ENCODE peak calls at places on chromosomes 13 and 19, in ten cellular contexts. One of them, this sample, is unnamed.

GRCh38 chr13:41075034-41075433 is 13.7 kb downstream of the WBP4 start:
- DNase-seq in lower leg skin: no peak
- DNase-seq in left ventricle myocardium inferior: no peak
- DNase-seq in heart right ventricle: no peak
- DNase-seq in GM12865: peak; percentile 36
- DNase-seq in colonic mucosa: no peak
- DNase-seq in epithelial cell of esophagus: peak; percentile 48
- DNase-seq in PC-3: peak; percentile 46
- DNase-seq in body of pancreas: no peak
- DNase-seq in right lobe of liver: no peak
- DNase-seq in this sample: no peak

GRCh38 chr13:47832458-47832972 is 168.6 kb downstream of the SUCLA2 start:
- DNase-seq in lower leg skin: no peak
- DNase-seq in left ventricle myocardium inferior: no peak
- DNase-seq in heart right ventricle: no peak
- DNase-seq in GM12865: no peak
- DNase-seq in colonic mucosa: no peak
- DNase-seq in epithelial cell of esophagus: no peak
- DNase-seq in PC-3: no peak
- DNase-seq in body of pancreas: no peak
- DNase-seq in right lobe of liver: no peak
- DNase-seq in this sample: no peak

GRCh38 chr13:109844396-109844795 is 58.0 kb upstream of the IRS2 start:
- DNase-seq in lower leg skin: no peak
- DNase-seq in left ventricle myocardium inferior: no peak
- DNase-seq in heart right ventricle: no peak
- DNase-seq in GM12865: no peak
- DNase-seq in colonic mucosa: no peak
- DNase-seq in epithelial cell of esophagus: peak; percentile 78
- DNase-seq in PC-3: peak; percentile 74
- DNase-seq in body of pancreas: peak; percentile 67
- DNase-seq in right lobe of liver: no peak
- DNase-seq in this sample: peak; percentile 71

GRCh38 chr13:30743319-30744055 is 8.1 kb downstream of the ALOX5AP start:
- DNase-seq in lower leg skin: peak; percentile 59
- DNase-seq in left ventricle myocardium inferior: no peak
- DNase-seq in heart right ventricle: no peak
- DNase-seq in GM12865: peak; percentile 37
- DNase-seq in colonic mucosa: peak; percentile 35
- DNase-seq in epithelial cell of esophagus: peak; percentile 96
- DNase-seq in PC-3: peak; percentile 93
- DNase-seq in body of pancreas: no peak
- DNase-seq in right lobe of liver: no peak
- DNase-seq in this sample: peak; percentile 96

GRCh38 chr13:35343417-35343816 is 133.1 kb downstream of the MAB21L1 start:
- DNase-seq in lower leg skin: no peak
- DNase-seq in left ventricle myocardium inferior: no peak
- DNase-seq in heart right ventricle: no peak
- DNase-seq in GM12865: no peak
- DNase-seq in colonic mucosa: no peak
- DNase-seq in epithelial cell of esophagus: no peak
- DNase-seq in PC-3: no peak
- DNase-seq in body of pancreas: no peak
- DNase-seq in right lobe of liver: no peak
- DNase-seq in this sample: no peak

GRCh38 chr13:59112375-59112774 is 1051.4 kb downstream of the DIAPH3 start:
- DNase-seq in lower leg skin: peak; percentile 34
- DNase-seq in left ventricle myocardium inferior: no peak
- DNase-seq in heart right ventricle: no peak
- DNase-seq in GM12865: no peak
- DNase-seq in colonic mucosa: no peak
- DNase-seq in epithelial cell of esophagus: peak; percentile 49
- DNase-seq in PC-3: peak; percentile 61
- DNase-seq in body of pancreas: no peak
- DNase-seq in right lobe of liver: no peak
- DNase-seq in this sample: peak; percentile 82

GRCh38 chr13:67416047-67416925 is 186.2 kb upstream of the PCDH9 start:
- DNase-seq in lower leg skin: no peak
- DNase-seq in left ventricle myocardium inferior: no peak
- DNase-seq in heart right ventricle: no peak
- DNase-seq in GM12865: peak; percentile 9
- DNase-seq in colonic mucosa: no peak
- DNase-seq in epithelial cell of esophagus: peak; percentile 50
- DNase-seq in PC-3: peak; percentile 45
- DNase-seq in body of pancreas: peak; percentile 16
- DNase-seq in right lobe of liver: no peak
- DNase-seq in this sample: peak; percentile 10

GRCh38 chr19:45952691-45953505 is 20.8 kb downstream of the NOVA2 start:
- DNase-seq in lower leg skin: no peak
- DNase-seq in left ventricle myocardium inferior: peak; percentile 40
- DNase-seq in heart right ventricle: peak; percentile 62
- DNase-seq in GM12865: peak; percentile 74
- DNase-seq in colonic mucosa: peak; percentile 39
- DNase-seq in epithelial cell of esophagus: peak; percentile 68
- DNase-seq in PC-3: peak; percentile 42
- DNase-seq in body of pancreas: peak; percentile 54
- DNase-seq in right lobe of liver: no peak
- DNase-seq in this sample: peak; percentile 75

GRCh38 chr13:51874651-51875050 is 12.9 kb downstream of the CCDC70 start:
- DNase-seq in lower leg skin: no peak
- DNase-seq in left ventricle myocardium inferior: no peak
- DNase-seq in heart right ventricle: no peak
- DNase-seq in GM12865: no peak
- DNase-seq in colonic mucosa: no peak
- DNase-seq in epithelial cell of esophagus: no peak
- DNase-seq in PC-3: no peak
- DNase-seq in body of pancreas: no peak
- DNase-seq in right lobe of liver: no peak
- DNase-seq in this sample: no peak

GRCh38 chr13:49023441-49023840 is 47.7 kb downstream of the FNDC3A start:
- DNase-seq in lower leg skin: no peak
- DNase-seq in left ventricle myocardium inferior: no peak
- DNase-seq in heart right ventricle: no peak
- DNase-seq in GM12865: no peak
- DNase-seq in colonic mucosa: no peak
- DNase-seq in epithelial cell of esophagus: peak; percentile 76
- DNase-seq in PC-3: peak; percentile 83
- DNase-seq in body of pancreas: no peak
- DNase-seq in right lobe of liver: no peak
- DNase-seq in this sample: peak; percentile 85

GRCh38 chr13:41006951-41007350 is 12.2 kb downstream of the ELF1 start:
- DNase-seq in lower leg skin: no peak
- DNase-seq in left ventricle myocardium inferior: no peak
- DNase-seq in heart right ventricle: no peak
- DNase-seq in GM12865: no peak
- DNase-seq in colonic mucosa: no peak
- DNase-seq in epithelial cell of esophagus: no peak
- DNase-seq in PC-3: no peak
- DNase-seq in body of pancreas: no peak
- DNase-seq in right lobe of liver: no peak
- DNase-seq in this sample: no peak

GRCh38 chr13:60584976-60585375 is 188.0 kb downstream of the TDRD3 start:
- DNase-seq in lower leg skin: no peak
- DNase-seq in left ventricle myocardium inferior: no peak
- DNase-seq in heart right ventricle: peak; percentile 11
- DNase-seq in GM12865: no peak
- DNase-seq in colonic mucosa: no peak
- DNase-seq in epithelial cell of esophagus: no peak
- DNase-seq in PC-3: no peak
- DNase-seq in body of pancreas: no peak
- DNase-seq in right lobe of liver: no peak
- DNase-seq in this sample: peak; percentile 36

GRCh38 chr19:2578911-2579677 is 103.2 kb downstream of the GADD45B start:
- DNase-seq in lower leg skin: peak; percentile 83
- DNase-seq in left ventricle myocardium inferior: peak; percentile 90
- DNase-seq in heart right ventricle: peak; percentile 92
- DNase-seq in GM12865: peak; percentile 65
- DNase-seq in colonic mucosa: peak; percentile 88
- DNase-seq in epithelial cell of esophagus: peak; percentile 78
- DNase-seq in PC-3: peak; percentile 87
- DNase-seq in body of pancreas: peak; percentile 92
- DNase-seq in right lobe of liver: peak; percentile 97
- DNase-seq in this sample: peak; percentile 83

GRCh38 chr19:18698321-18699167 is 15.1 kb downstream of the CRTC1 start:
- DNase-seq in lower leg skin: no peak
- DNase-seq in left ventricle myocardium inferior: no peak
- DNase-seq in heart right ventricle: no peak
- DNase-seq in GM12865: no peak
- DNase-seq in colonic mucosa: no peak
- DNase-seq in epithelial cell of esophagus: no peak
- DNase-seq in PC-3: peak; percentile 30
- DNase-seq in body of pancreas: no peak
- DNase-seq in right lobe of liver: no peak
- DNase-seq in this sample: no peak

GRCh38 chr19:18699403-18700054 is 16.0 kb downstream of the CRTC1 start:
- DNase-seq in lower leg skin: no peak
- DNase-seq in left ventricle myocardium inferior: no peak
- DNase-seq in heart right ventricle: no peak
- DNase-seq in GM12865: no peak
- DNase-seq in colonic mucosa: peak; percentile 40
- DNase-seq in epithelial cell of esophagus: no peak
- DNase-seq in PC-3: peak; percentile 31
- DNase-seq in body of pancreas: no peak
- DNase-seq in right lobe of liver: no peak
- DNase-seq in this sample: no peak

GRCh38 chr19:18701250-18701608 is 17.7 kb downstream of the CRTC1 start:
- DNase-seq in lower leg skin: no peak
- DNase-seq in left ventricle myocardium inferior: no peak
- DNase-seq in heart right ventricle: no peak
- DNase-seq in GM12865: peak; percentile 28
- DNase-seq in colonic mucosa: no peak
- DNase-seq in epithelial cell of esophagus: no peak
- DNase-seq in PC-3: peak; percentile 15
- DNase-seq in body of pancreas: no peak
- DNase-seq in right lobe of liver: no peak
- DNase-seq in this sample: no peak

GRCh38 chr19:18697680-18698079 is 14.2 kb downstream of the CRTC1 start:
- DNase-seq in lower leg skin: no peak
- DNase-seq in left ventricle myocardium inferior: peak; percentile 27
- DNase-seq in heart right ventricle: no peak
- DNase-seq in GM12865: no peak
- DNase-seq in colonic mucosa: peak; percentile 54
- DNase-seq in epithelial cell of esophagus: no peak
- DNase-seq in PC-3: peak; percentile 29
- DNase-seq in body of pancreas: peak; percentile 73
- DNase-seq in right lobe of liver: peak; percentile 78
- DNase-seq in this sample: no peak

GRCh38 chr19:18700501-18701249 is 17.2 kb downstream of the CRTC1 start:
- DNase-seq in lower leg skin: peak; percentile 65
- DNase-seq in left ventricle myocardium inferior: peak; percentile 86
- DNase-seq in heart right ventricle: peak; percentile 84
- DNase-seq in GM12865: peak; percentile 70
- DNase-seq in colonic mucosa: peak; percentile 58
- DNase-seq in epithelial cell of esophagus: peak; percentile 41
- DNase-seq in PC-3: peak; percentile 75
- DNase-seq in body of pancreas: peak; percentile 94
- DNase-seq in right lobe of liver: peak; percentile 93
- DNase-seq in this sample: peak; percentile 78
- H3K4me3 ChIP-seq in lower leg skin: no peak overlapping the region
- H3K4me3 ChIP-seq in left ventricle myocardium inferior: peak overlapping the region; percentile 65
- H3K4me3 ChIP-seq in heart right ventricle: peak overlapping the region; percentile 52
- H3K4me3 ChIP-seq in GM12865: peak overlapping the region; percentile 49
- H3K4me3 ChIP-seq in colonic mucosa: peak overlapping the region; percentile 23
- H3K4me3 ChIP-seq in epithelial cell of esophagus: no peak overlapping the region
- H3K4me3 ChIP-seq in PC-3: peak overlapping the region; percentile 74
- H3K4me3 ChIP-seq in body of pancreas: peak overlapping the region; percentile 11
- H3K4me3 ChIP-seq in right lobe of liver: peak overlapping the region; percentile 36
- H3K4me3 ChIP-seq in this sample: peak overlapping the region; percentile 33

DNA sequence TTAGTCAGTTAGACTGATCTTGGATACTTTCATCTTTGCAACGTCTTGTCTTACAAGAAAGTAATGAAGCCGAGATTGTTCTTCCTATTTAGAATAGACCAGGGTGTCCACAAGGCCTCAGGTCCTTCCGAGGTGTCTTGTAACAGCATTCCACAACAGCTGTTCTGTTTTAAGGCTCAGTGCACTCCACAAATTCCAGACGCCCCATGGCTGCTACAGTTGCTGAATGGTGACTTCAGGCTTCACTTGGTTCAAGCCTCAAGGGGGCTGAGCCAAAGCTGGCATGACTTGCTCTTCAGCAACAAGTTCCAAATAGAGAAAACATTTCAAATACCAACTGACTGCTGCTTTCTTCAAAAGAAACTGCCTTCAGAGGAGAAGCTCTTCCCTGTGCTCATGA is 143.4 kb downstream of the SHISA2 start:
- DNase-seq in lower leg skin: no peak
- DNase-seq in left ventricle myocardium inferior: no peak
- DNase-seq in heart right ventricle: no peak
- DNase-seq in GM12865: no peak
- DNase-seq in colonic mucosa: no peak
- DNase-seq in epithelial cell of esophagus: no peak
- DNase-seq in PC-3: no peak
- DNase-seq in body of pancreas: no peak
- DNase-seq in right lobe of liver: no peak
- DNase-seq in this sample: no peak
- TF ChIP-seq CTCF in lower leg skin: no peak
- TF ChIP-seq CTCF in left ventricle myocardium inferior: no peak
- TF ChIP-seq CTCF in heart right ventricle: no peak
- TF ChIP-seq CTCF in GM12865: no peak
- TF ChIP-seq CTCF in colonic mucosa: no peak
- TF ChIP-seq CTCF in epithelial cell of esophagus: no peak
- TF ChIP-seq CTCF in PC-3: no peak
- TF ChIP-seq CTCF in body of pancreas: no peak
- TF ChIP-seq CTCF in right lobe of liver: no peak
- TF ChIP-seq CTCF in this sample: no peak

DNA sequence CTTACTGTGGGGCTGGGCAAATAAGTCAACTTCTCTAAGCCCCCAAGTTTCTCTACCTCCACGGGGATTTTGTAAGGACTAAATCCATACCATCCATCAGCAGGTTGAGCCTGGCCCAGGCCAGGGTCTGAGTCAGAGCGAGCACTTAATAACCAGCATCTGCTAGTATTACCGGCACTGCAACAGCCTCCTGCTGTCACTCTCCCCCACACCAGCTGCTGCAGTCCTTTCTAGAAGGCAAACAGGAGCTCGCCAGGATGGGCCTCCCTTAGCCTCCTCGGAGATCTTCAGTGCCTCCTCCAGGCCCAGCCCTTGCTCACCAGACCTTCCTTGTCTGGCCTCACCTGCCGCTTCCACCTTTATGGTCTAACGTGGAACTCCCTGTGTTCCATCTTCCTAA is 3.2 kb downstream of the NAPA start:
- DNase-seq in lower leg skin: no peak
- DNase-seq in left ventricle myocardium inferior: no peak
- DNase-seq in heart right ventricle: no peak
- DNase-seq in GM12865: no peak
- DNase-seq in colonic mucosa: no peak
- DNase-seq in epithelial cell of esophagus: peak; percentile 41
- DNase-seq in PC-3: no peak
- DNase-seq in body of pancreas: peak; percentile 49
- DNase-seq in right lobe of liver: no peak
- DNase-seq in this sample: peak; percentile 67
- H3K4me3 ChIP-seq in lower leg skin: no peak overlapping the region
- H3K4me3 ChIP-seq in left ventricle myocardium inferior: peak overlapping the region; percentile 99
- H3K4me3 ChIP-seq in heart right ventricle: peak overlapping the region; percentile 16
- H3K4me3 ChIP-seq in GM12865: no peak overlapping the region
- H3K4me3 ChIP-seq in colonic mucosa: no peak overlapping the region
- H3K4me3 ChIP-seq in epithelial cell of esophagus: no peak overlapping the region
- H3K4me3 ChIP-seq in PC-3: no peak overlapping the region
- H3K4me3 ChIP-seq in body of pancreas: no peak overlapping the region
- H3K4me3 ChIP-seq in right lobe of liver: peak overlapping the region; percentile 97
- H3K4me3 ChIP-seq in this sample: no peak overlapping the region

DNA sequence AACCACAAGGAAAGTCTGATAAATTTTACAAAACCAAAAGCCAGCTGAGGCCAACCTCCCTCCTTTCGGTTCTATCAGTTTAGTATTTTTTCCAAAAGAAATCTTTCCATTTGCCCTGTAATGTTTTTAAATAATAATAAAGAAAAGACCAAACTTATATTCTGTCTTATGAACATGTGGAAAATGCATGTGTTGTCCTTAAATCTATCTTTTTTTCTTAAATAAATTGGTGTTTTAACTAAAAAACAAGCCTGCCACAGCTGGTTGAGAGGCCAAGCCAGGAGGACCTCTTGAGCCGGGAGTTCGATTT is 113.6 kb downstream of the SACS start:
- DNase-seq in lower leg skin: no peak
- DNase-seq in left ventricle myocardium inferior: no peak
- DNase-seq in heart right ventricle: no peak
- DNase-seq in GM12865: no peak
- DNase-seq in colonic mucosa: no peak
- DNase-seq in epithelial cell of esophagus: no peak
- DNase-seq in PC-3: no peak
- DNase-seq in body of pancreas: no peak
- DNase-seq in right lobe of liver: no peak
- DNase-seq in this sample: no peak
- TF ChIP-seq CTCF in lower leg skin: no peak
- TF ChIP-seq CTCF in left ventricle myocardium inferior: no peak
- TF ChIP-seq CTCF in heart right ventricle: no peak
- TF ChIP-seq CTCF in GM12865: no peak
- TF ChIP-seq CTCF in colonic mucosa: no peak
- TF ChIP-seq CTCF in epithelial cell of esophagus: no peak
- TF ChIP-seq CTCF in PC-3: no peak
- TF ChIP-seq CTCF in body of pancreas: no peak
- TF ChIP-seq CTCF in right lobe of liver: no peak
- TF ChIP-seq CTCF in this sample: no peak

This sample was measured in foreskin fibroblast.